ENCODE peak calls at places on chromosomes 16 and 17, in five cellular contexts. Q is hypothalamus, W is ACHN, G is heart right ventricle, Z is cardiac fibroblast. T is an unnamed sample.

GRCh38 chr16:10871157-10871991 is 5.6 kb upstream of the CIITA start:
- DNase-seq in W (peak), G (peak), Q (no peak), Z (peak), T (peak)

GRCh38 chr16:48117217-48118105 is 38.3 kb downstream of the ABCC12 start:
- DNase-seq in W (peak), Z (peak), Q (peak), G (peak), T (no peak)

GRCh38 chr16:83967838-83968482 is at the start of gene NECAB2:
- DNase-seq in W (peak), Z (peak), Q (peak), G (peak), T (no peak)

GRCh38 chr16:4913130-4913773 is 23.7 kb downstream of the PPL start:
- DNase-seq in G (no peak), W (no peak), Q (no peak), Z (no peak), T (no peak)

GRCh38 chr17:35804658-35805192 is 4.6 kb upstream of the TAF15 start:
- DNase-seq in Q (no peak), Z (peak), G (no peak), W (peak), T (no peak)

GRCh38 chr16:23729503-23730424 is 16.7 kb upstream of the ERN2 start:
- DNase-seq in Z (peak), W (peak), Q (no peak), G (no peak), T (no peak)

GRCh38 chr17:34098712-34099111 is 156.4 kb upstream of the CCL2 start:
- DNase-seq in W (no peak), G (no peak), Q (no peak), Z (no peak), T (no peak)

GRCh38 chr16:83397601-83398000 is 410.2 kb upstream of the HSBP1 start:
- DNase-seq in W (no peak), Z (no peak), Q (no peak), G (no peak), T (no peak)

GRCh38 chr17:50931003-50931878 is 65.1 kb upstream of the TOB1 start:
- DNase-seq in W (peak), Q (peak), Z (peak), G (peak), T (peak)

GRCh38 chr16:57623251-57624043 is 5.0 kb upstream of the ADGRG1 start:
- DNase-seq in G (no peak), Z (peak), Q (peak), W (peak), T (peak)

GRCh38 chr17:68431661-68432071 is 25.6 kb downstream of the WIPI1 start:
- DNase-seq in G (no peak), Q (no peak), W (peak), Z (peak), T (no peak)

GRCh38 chr16:35753559-35754390 is 2294.4 kb downstream of the TP53TG3F start:
- DNase-seq in Z (no peak), G (no peak), W (no peak), Q (no peak), T (peak)

GRCh38 chr17:30905742-30906100 is 317 bp downstream of the TEFM start:
- DNase-seq in Q (no peak), Z (no peak), W (peak), G (no peak), T (no peak)

GRCh38 chr16:2930236-2930635 is 18.5 kb downstream of the FLYWCH1 start:
- DNase-seq in G (no peak), Q (no peak), Z (no peak), W (no peak), T (no peak)

GRCh38 chr17:78133971-78134898 is 3.7 kb downstream of the TMC8 start:
- DNase-seq in Z (peak), G (no peak), Q (peak), W (peak), T (peak)

GRCh38 chr16:57614546-57615343 is 13.7 kb upstream of the ADGRG1 start:
- DNase-seq in Q (no peak), Z (no peak), W (no peak), G (no peak), T (peak)

GRCh38 chr17:77193653-77194052 is 52.9 kb downstream of the SEC14L1 start:
- DNase-seq in G (no peak), Q (no peak), Z (no peak), W (no peak), T (no peak)

GRCh38 chr16:49701867-49702494 is 153.9 kb downstream of the ZNF423 start:
- DNase-seq in W (no peak), Q (peak), Z (peak), G (peak), T (no peak)

GRCh38 chr16:82715833-82716232 is 89.1 kb downstream of the CDH13 start:
- DNase-seq in Z (peak), Q (no peak), G (peak), W (no peak), T (no peak)

GRCh38 chr17:65750166-65750565 is 188.7 kb upstream of the AXIN2 start:
- DNase-seq in W (no peak), G (no peak), Q (no peak), Z (no peak), T (no peak)

GRCh38 chr16:74743668-74744299 is 30.8 kb downstream of the FA2H start:
- DNase-seq in G (no peak), Q (no peak), Z (peak), W (peak), T (peak)

T was measured in left lung.